ENCODE peak calls at places on chromosomes 16 and 17, in ten cellular contexts. S is RWPE1, Q is thoracic aorta, H is psoas muscle, O is vagina, Z is uterus, C is BE2C, B is cardiac muscle cell, K is cardiac fibroblast, G is upper lobe of left lung. Y is an unnamed sample.

GRCh38 chr17:46765491-46765890 is 53.0 kb downstream of the WNT3 start:
- DNase-seq in Q (no peak), Z (no peak), K (no peak), H (no peak), C (no peak), B (no peak), O (no peak), G (no peak), S (no peak), Y (no peak)

GRCh38 chr17:50155115-50155819 is 4.8 kb upstream of the PPP1R9B start:
- DNase-seq in K (peak; percentile 87), C (no peak), S (no peak), Z (no peak), O (no peak), G (no peak), Q (peak; percentile 63), B (peak; percentile 88), H (peak; percentile 49), Y (no peak)

GRCh38 chr17:52026075-52026474 is 132.4 kb downstream of the CA10 start:
- DNase-seq in Q (no peak), G (no peak), H (no peak), O (no peak), Z (no peak), S (no peak), B (peak; percentile 0), C (no peak), K (no peak), Y (no peak)

GRCh38 chr16:31460582-31461002 is 1.3 kb downstream of the ARMC5 start:
- DNase-seq in C (no peak), Z (no peak), K (peak; percentile 75), B (peak; percentile 66), G (no peak), H (peak; percentile 53), S (no peak), Q (no peak), O (no peak), Y (peak; percentile 45)

GRCh38 chr16:88478115-88478514 is 25.0 kb downstream of the ZFPM1 start:
- DNase-seq in O (no peak), Q (no peak), K (no peak), B (no peak), S (no peak), G (peak; percentile 63), H (no peak), Z (no peak), C (no peak), Y (no peak)

GRCh38 chr16:22948058-22948602 is 134.2 kb downstream of the HS3ST2 start:
- DNase-seq in C (no peak), Q (no peak), O (no peak), G (peak; percentile 62), H (no peak), K (no peak), Z (peak; percentile 15), S (no peak), B (peak; percentile 1), Y (peak; percentile 15)

GRCh38 chr17:42819939-42820535 is 4.0 kb downstream of the BECN1 start:
- DNase-seq in K (peak; percentile 71), C (peak; percentile 81), B (peak; percentile 67), Q (no peak), H (peak; percentile 80), S (no peak), Z (no peak), O (no peak), G (no peak), Y (peak; percentile 61)

GRCh38 chr17:28701987-28702751 is 9.5 kb downstream of the PROCA1 start:
- DNase-seq in Z (no peak), S (no peak), O (no peak), H (no peak), C (no peak), K (no peak), G (no peak), Q (no peak), B (no peak), Y (no peak)

GRCh38 chr16:67435758-67436164 is 4.8 kb downstream of the HSD11B2 start:
- DNase-seq in Q (no peak), H (no peak), G (peak; percentile 57), B (no peak), O (no peak), C (no peak), Z (no peak), S (no peak), K (no peak), Y (no peak)

GRCh38 chr17:19718613-19719364 is 2.4 kb upstream of the SLC47A2 start:
- DNase-seq in O (peak; percentile 93), Z (no peak), K (no peak), C (no peak), S (no peak), Q (no peak), G (no peak), B (no peak), H (peak; percentile 44), Y (no peak)

GRCh38 chr16:27769561-27770222 is 219.7 kb downstream of the KATNIP start:
- DNase-seq in O (no peak), S (peak; percentile 74), B (peak; percentile 56), Q (no peak), Z (no peak), K (peak; percentile 33), C (no peak), H (peak; percentile 37), G (no peak), Y (no peak)

GRCh38 chr16:2237552-2238395 is 1.5 kb downstream of the DNASE1L2 start:
- DNase-seq in Z (no peak), Q (no peak), K (no peak), H (peak; percentile 49), O (no peak), C (no peak), G (peak; percentile 85), B (no peak), S (no peak), Y (no peak)

GRCh38 chr17:8776861-8777260 is 18.5 kb upstream of the SPDYE4 start:
- DNase-seq in K (no peak), C (no peak), Q (no peak), G (no peak), H (no peak), B (no peak), Z (no peak), O (no peak), S (no peak), Y (no peak)
- TF ChIP-seq CTCF in K (no peak), C (no peak), Q (no peak), G (no peak), H (no peak), B (no peak), Z (no peak), O (no peak), S (no peak), Y (no peak)

DNA sequence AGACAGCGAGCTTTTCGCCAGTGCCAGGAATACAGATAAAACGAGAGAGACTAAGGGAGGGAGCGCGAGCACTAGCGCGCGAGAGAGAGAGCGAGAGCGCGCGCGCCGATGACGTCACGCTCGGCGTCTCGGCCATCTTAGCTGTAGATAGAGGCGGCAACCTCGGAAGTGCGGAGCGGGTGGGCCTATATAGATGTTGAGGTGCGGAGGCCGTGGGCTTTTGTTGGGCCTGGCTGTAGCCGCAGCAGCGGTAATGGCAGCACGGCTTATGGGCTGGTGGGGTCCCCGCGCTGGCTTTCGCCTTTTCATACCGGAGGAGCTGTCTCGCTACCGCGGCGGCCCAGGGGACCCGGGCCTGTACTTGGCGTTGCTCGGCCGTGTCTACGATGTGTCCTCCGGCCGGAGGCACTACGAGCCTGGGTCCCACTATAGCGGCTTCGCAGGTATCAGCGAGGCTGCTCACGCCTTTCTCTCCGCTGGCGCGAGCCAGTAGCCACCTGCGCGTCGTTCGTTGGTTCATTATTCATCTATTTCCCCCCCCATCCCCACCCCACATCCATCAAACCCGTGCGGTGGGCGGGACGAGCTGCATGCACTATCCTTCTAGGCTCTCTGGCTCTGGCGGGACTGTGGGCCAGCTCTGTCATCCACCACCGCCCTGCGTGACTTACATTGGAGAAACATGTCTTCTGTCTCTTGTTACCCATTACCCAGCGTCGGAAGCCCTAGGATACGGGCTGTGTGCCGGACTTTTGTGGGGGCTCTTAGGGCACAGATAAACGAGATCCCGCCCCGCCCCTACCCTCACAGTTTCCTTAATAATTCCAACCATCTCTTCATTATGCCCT is 790 bp downstream of the CYB5D2 start:
- DNase-seq in C (peak; percentile 82), H (peak; percentile 95), G (peak; percentile 99), Q (peak; percentile 69), Z (peak; percentile 91), O (no peak), K (peak; percentile 94), S (peak; percentile 87), B (peak; percentile 96), Y (peak; percentile 91)
- TF ChIP-seq CTCF in C (no peak), H (no peak), G (no peak), Q (no peak), Z (no peak), O (no peak), K (no peak), S (no peak), B (no peak), Y (no peak)

DNA sequence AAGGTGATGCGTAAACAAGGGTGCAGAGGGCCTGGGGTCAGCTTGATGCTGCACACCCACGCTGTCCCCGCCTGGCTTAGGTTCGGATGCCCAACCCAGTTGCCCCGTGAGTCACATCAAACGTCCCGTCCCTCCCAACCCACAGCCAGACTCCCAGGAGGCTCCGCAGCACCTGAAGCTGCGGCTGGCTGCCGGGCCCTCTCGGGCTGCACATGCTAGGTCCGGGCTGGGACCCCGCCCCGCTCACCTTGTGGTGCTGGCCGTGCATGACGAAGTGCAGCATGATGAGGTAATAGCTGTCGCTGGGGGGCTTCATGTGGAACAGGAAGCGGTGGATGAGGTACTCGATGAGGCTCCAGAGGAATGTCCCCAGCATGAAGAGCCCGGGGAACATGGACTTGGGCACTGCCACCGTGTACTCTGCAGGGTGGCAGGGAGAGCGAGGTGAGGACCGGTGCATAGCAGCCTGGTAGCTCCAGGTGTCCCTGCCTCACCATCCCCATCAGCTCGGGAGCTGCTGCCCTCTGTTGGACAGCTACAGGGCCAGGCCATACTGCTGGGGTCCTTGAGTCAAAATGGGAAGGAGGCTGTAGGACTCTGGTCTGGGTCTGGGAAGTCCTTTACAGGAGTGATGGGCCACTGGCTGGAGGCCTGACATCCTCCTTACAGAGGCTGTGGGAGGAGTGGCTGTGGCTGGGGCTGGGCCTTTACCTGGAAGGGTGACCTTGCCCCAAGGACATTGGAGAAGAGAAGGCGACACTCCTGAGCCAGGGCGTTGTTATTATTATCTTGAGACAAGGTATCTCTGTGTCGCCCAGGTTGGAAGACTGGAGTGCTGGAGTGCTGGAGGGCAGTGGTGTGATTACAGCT is 18.3 kb upstream of the MLKL start:
- DNase-seq in H (no peak), C (no peak), O (no peak), K (no peak), B (no peak), G (peak; percentile 66), Q (no peak), Z (no peak), S (no peak), Y (no peak)
- TF ChIP-seq CTCF in H (no peak), C (no peak), O (no peak), K (no peak), B (no peak), G (no peak), Q (no peak), Z (no peak), S (no peak), Y (peak; percentile 4)

GRCh38 chr16:74726736-74727135 is 26.1 kb upstream of the MLKL start:
- DNase-seq in O (no peak), Q (no peak), B (no peak), G (no peak), H (peak; percentile 7), C (no peak), K (no peak), S (no peak), Z (no peak), Y (no peak)
- TF ChIP-seq CTCF in O (no peak), Q (peak; percentile 11), B (peak; percentile 43), G (no peak), H (no peak), C (peak; percentile 73), K (peak; percentile 57), S (peak; percentile 39), Z (no peak), Y (peak; percentile 50)